ENCODE peak calls at places on chromosomes 2 and 18, in ten cellular contexts. E is K562, R is transverse colon, W is stomach, U is A549, X is sigmoid colon, G is SK-N-SH, B is suprapubic skin, P is upper lobe of left lung, K is H1. F is an unnamed sample.

GRCh38 chr2:28048341-28048740 is 157.8 kb downstream of the BABAM2 start:
- DNase-seq in U (no peak), E (no peak), X (no peak), R (no peak), P (no peak), B (no peak), W (no peak), G (no peak), K (no peak), F (no peak)

GRCh38 chr2:3270095-3270478 is 107.5 kb downstream of the EIPR1 start:
- DNase-seq in X (no peak), B (peak), E (no peak), G (no peak), W (peak), U (no peak), K (no peak), R (no peak), P (no peak), F (no peak)

GRCh38 chr2:52904511-52904910 is 863.1 kb upstream of the CHAC2 start:
- DNase-seq in W (no peak), K (no peak), U (no peak), R (no peak), G (no peak), E (no peak), P (no peak), X (no peak), B (no peak), F (no peak)

GRCh38 chr2:88602022-88602421 is 25.2 kb downstream of the EIF2AK3 start:
- DNase-seq in G (no peak), X (no peak), P (no peak), R (no peak), K (no peak), B (no peak), W (no peak), E (no peak), U (no peak), F (no peak)

GRCh38 chr2:171347158-171347557 is 86.6 kb downstream of the METTL8 start:
- DNase-seq in X (no peak), K (no peak), E (no peak), G (no peak), R (no peak), B (no peak), P (no peak), U (no peak), W (no peak), F (no peak)

GRCh38 chr2:168469281-168469988 is 13.4 kb downstream of the CERS6 start:
- DNase-seq in W (no peak), R (no peak), E (no peak), X (no peak), U (no peak), G (no peak), K (no peak), P (no peak), B (no peak), F (no peak)

GRCh38 chr2:135825855-135826190 is 11.2 kb downstream of the LCT start:
- DNase-seq in X (no peak), G (no peak), K (no peak), R (no peak), W (no peak), P (no peak), B (no peak), E (no peak), U (no peak), F (no peak)

GRCh38 chr2:117976581-117976980 is 37.3 kb downstream of the CCDC93 start:
- DNase-seq in R (no peak), P (no peak), W (no peak), G (no peak), U (no peak), K (no peak), B (no peak), E (no peak), X (no peak), F (no peak)

GRCh38 chr2:56130463-56131070 is 53.2 kb upstream of the CCDC85A start:
- DNase-seq in R (no peak), K (no peak), W (no peak), G (peak), U (peak), E (peak), X (no peak), B (no peak), P (no peak), F (no peak)

GRCh38 chr2:136156411-136156810 is 38.5 kb upstream of the CXCR4 start:
- DNase-seq in B (no peak), G (no peak), X (no peak), W (no peak), E (no peak), P (no peak), U (no peak), K (no peak), R (no peak), F (no peak)

GRCh38 chr2:102186676-102187190 is at the start of gene IL1RL2:
- DNase-seq in B (no peak), R (peak), E (no peak), K (no peak), W (peak), U (no peak), X (peak), P (peak), G (no peak), F (no peak)

GRCh38 chr2:172404824-172405223 is 22.6 kb upstream of the ITGA6 start:
- DNase-seq in P (no peak), W (no peak), E (no peak), G (no peak), K (no peak), X (no peak), R (no peak), U (no peak), B (no peak), F (no peak)

GRCh38 chr2:172405673-172406072 is 21.7 kb upstream of the ITGA6 start:
- DNase-seq in P (no peak), E (no peak), R (no peak), K (no peak), G (no peak), U (no peak), X (no peak), B (no peak), W (no peak), F (no peak)

GRCh38 chr2:172403881-172404470 is 23.4 kb upstream of the ITGA6 start:
- DNase-seq in R (no peak), W (no peak), B (no peak), K (no peak), E (no peak), U (no peak), P (no peak), G (no peak), X (no peak), F (no peak)

GRCh38 chr2:172409042-172409441 is 18.3 kb upstream of the ITGA6 start:
- DNase-seq in K (no peak), W (no peak), P (no peak), G (no peak), U (no peak), R (no peak), B (no peak), E (no peak), X (no peak), F (no peak)

GRCh38 chr2:172408143-172408766 is 19.1 kb upstream of the ITGA6 start:
- DNase-seq in B (no peak), G (no peak), X (no peak), P (no peak), W (no peak), R (no peak), E (no peak), K (no peak), U (no peak), F (no peak)
- H3K27ac ChIP-seq in B (peak), G (no peak), X (no peak), P (peak), W (peak), R (peak), E (no peak), K (no peak), U (no peak), F (no peak)

GRCh38 chr2:239930378-239930777 is 94.8 kb downstream of the NDUFA10 start:
- DNase-seq in U (no peak), R (no peak), P (peak), G (no peak), E (no peak), W (peak), K (no peak), B (peak), X (peak), F (peak)

GRCh38 chr2:239927424-239927981 is 97.6 kb downstream of the NDUFA10 start:
- DNase-seq in P (peak), K (no peak), G (no peak), B (peak), U (peak), X (peak), W (peak), E (peak), R (no peak), F (no peak)

GRCh38 chr2:239929504-239929903 is 95.6 kb downstream of the NDUFA10 start:
- DNase-seq in P (peak), B (peak), W (peak), E (no peak), G (no peak), R (no peak), K (no peak), U (no peak), X (peak), F (peak)

GRCh38 chr2:239928457-239929350 is 96.4 kb downstream of the NDUFA10 start:
- DNase-seq in W (peak), G (no peak), E (no peak), K (no peak), R (no peak), P (peak), B (peak), X (peak), U (no peak), F (no peak)

DNA sequence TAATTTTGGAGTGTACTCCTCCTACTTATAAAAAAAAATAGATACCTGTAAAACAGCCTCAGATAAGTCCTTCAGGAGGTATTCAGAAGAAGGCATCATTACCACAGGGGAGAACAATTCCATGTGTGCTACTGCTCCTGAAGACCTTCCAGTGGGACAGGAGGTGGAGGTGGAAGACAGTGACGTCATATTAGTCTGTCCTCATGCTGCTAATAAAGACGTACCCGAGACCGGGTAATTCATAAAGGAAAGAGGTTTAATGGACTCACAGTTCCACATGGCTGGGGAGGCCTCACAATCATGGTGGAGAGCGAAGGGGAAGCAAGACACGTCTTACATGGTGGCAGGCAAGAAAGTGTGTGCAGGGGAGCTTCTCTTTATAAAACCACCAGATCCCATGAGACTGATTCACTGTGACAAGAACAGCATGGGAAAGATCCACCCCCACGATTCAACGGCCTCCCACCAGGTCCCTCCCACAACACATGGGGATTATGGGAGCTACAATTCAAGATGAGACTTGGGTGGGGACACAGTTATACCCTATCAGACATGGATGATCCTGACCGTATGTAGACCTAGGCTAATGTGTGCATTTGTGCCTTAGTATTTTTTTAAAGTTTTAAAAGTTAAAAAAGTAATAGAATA is 98.4 kb downstream of the NDUFA10 start:
- DNase-seq in X (no peak), K (no peak), W (no peak), R (no peak), E (peak), B (peak), P (peak), G (no peak), U (no peak), F (no peak)
- H3K4me3 ChIP-seq in X (no peak), K (no peak), W (no peak), R (no peak), E (no peak), B (no peak), P (no peak), G (no peak), U (no peak), F (no peak)

GRCh38 chr18:23194150-23194968 is 59.1 kb downstream of the CABLES1 start:
- DNase-seq in U (no peak), R (no peak), P (no peak), E (no peak), B (no peak), G (no peak), K (no peak), X (no peak), W (no peak), F (no peak)
- TF ChIP-seq EP300 in U (no peak), R (no peak), P (no peak), E (no peak), B (no peak), G (no peak), K (no peak), X (no peak), W (no peak), F (no peak)

DNA sequence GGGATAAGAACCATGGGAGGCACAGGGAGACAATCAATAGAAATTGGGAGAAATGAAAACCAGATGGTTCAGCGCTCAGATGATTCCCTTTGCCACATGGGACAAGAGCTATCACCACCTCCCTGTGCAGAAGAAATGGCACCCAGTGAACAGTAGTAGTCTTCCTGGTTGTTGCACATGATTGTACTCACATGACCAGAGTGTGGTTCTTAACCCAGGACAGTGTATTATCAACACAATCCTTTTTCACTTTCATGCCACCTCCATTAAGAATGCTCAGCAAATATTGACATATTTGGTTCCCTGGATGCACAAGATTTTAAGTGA is 149.0 kb upstream of the SH3BP4 start:
- DNase-seq in K (no peak), B (no peak), X (no peak), P (no peak), G (no peak), E (no peak), U (no peak), R (no peak), W (no peak), F (no peak)
- H3K27ac ChIP-seq in K (no peak), B (no peak), X (no peak), P (no peak), G (no peak), E (no peak), U (no peak), R (no peak), W (no peak), F (no peak)

GRCh38 chr2:77479895-77480294 is 42.3 kb downstream of the LRRTM4 start:
- DNase-seq in B (no peak), U (no peak), P (no peak), E (no peak), G (peak), W (no peak), R (no peak), X (no peak), K (no peak), F (no peak)

GRCh38 chr2:77484026-77484425 is 38.1 kb downstream of the LRRTM4 start:
- DNase-seq in K (no peak), E (no peak), B (no peak), U (no peak), R (no peak), W (no peak), X (no peak), G (no peak), P (no peak), F (no peak)

GRCh38 chr2:77479395-77479794 is 42.8 kb downstream of the LRRTM4 start:
- DNase-seq in X (no peak), G (no peak), P (no peak), E (no peak), R (no peak), W (no peak), B (no peak), U (no peak), K (no peak), F (no peak)
- H3K4me3 ChIP-seq in X (no peak), G (no peak), P (no peak), E (no peak), R (no peak), W (no peak), B (no peak), U (no peak), K (no peak), F (no peak)

GRCh38 chr2:94995516-94995915 is 30.0 kb upstream of the MAL start:
- DNase-seq in G (no peak), P (no peak), W (no peak), U (no peak), E (no peak), R (no peak), B (peak), K (no peak), X (no peak), F (no peak)

GRCh38 chr2:94994914-94995236 is 30.6 kb upstream of the MAL start:
- DNase-seq in P (no peak), W (no peak), U (no peak), B (peak), G (no peak), K (no peak), X (no peak), E (no peak), R (no peak), F (no peak)

GRCh38 chr2:94994063-94994913 is 31.2 kb upstream of the MAL start:
- DNase-seq in K (no peak), R (no peak), U (no peak), B (peak), X (no peak), G (no peak), W (peak), E (no peak), P (no peak), F (no peak)

GRCh38 chr2:94992360-94992759 is 33.1 kb upstream of the MAL start:
- DNase-seq in E (no peak), X (no peak), R (no peak), G (no peak), P (no peak), B (no peak), K (no peak), W (no peak), U (no peak), F (no peak)

DNA sequence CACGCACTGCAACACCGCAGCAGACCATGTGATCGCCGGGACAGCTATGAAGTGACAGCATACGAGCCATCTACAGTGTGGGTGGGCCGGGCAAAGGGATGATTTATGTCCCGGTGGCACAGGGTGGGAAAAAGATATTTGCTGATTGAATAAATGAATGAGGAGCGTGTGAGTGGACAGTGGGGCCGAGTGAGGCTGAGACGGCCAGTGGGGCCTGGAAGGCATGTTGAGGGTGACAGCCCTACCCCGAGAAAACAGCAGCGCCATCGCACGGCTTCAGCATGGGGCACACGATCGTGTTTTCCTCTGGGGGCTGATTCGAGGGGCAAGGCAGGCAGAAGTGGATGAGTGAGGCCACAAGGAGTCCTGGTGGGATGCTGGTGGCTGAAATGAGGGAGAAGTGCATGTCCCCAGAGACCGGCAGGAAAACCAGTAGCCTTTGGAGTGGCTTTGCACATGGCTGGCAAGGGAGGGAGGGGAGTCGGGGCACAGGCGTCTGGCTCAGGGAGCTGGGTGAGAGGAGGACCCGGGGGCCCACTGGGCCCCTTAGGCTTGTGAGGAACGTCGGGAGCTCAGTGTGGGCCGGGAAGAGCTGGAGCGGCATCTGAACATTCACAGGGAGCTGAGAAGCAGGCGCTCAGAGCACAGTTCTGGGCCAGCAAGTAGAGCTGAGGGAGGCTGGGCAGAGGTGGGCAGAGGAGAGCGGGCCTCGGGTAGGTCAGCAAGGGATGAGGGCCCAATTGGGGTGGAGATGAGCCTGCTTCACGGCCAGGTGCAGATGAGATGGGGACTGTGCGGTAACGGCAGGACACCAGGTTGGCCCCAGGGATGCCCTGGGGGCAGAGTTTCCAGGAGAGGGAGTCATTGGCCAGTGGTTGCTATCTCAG is 32.1 kb upstream of the MAL start:
- DNase-seq in X (no peak), R (no peak), E (no peak), K (no peak), U (no peak), P (no peak), B (peak), G (no peak), W (peak), F (no peak)
- TF ChIP-seq EP300 in X (no peak), R (no peak), E (no peak), K (no peak), U (no peak), P (no peak), B (no peak), G (no peak), W (no peak), F (no peak)

GRCh38 chr18:12639990-12640880 is 17.7 kb downstream of the SPIRE1 start:
- DNase-seq in E (no peak), X (no peak), W (no peak), R (no peak), U (peak), K (no peak), P (no peak), B (no peak), G (no peak), F (no peak)

GRCh38 chr18:12647773-12648172 is 10.1 kb downstream of the SPIRE1 start:
- DNase-seq in U (no peak), R (no peak), E (no peak), X (no peak), W (no peak), G (no peak), K (no peak), P (no peak), B (no peak), F (no peak)

GRCh38 chr18:12640881-12641200 is 17.1 kb downstream of the SPIRE1 start:
- DNase-seq in P (no peak), K (no peak), U (no peak), E (no peak), R (no peak), B (no peak), G (no peak), W (no peak), X (no peak), F (no peak)

GRCh38 chr18:12645264-12645663 is 12.6 kb downstream of the SPIRE1 start:
- DNase-seq in G (no peak), B (no peak), U (no peak), E (no peak), R (no peak), P (no peak), X (no peak), K (no peak), W (no peak), F (no peak)

DNA sequence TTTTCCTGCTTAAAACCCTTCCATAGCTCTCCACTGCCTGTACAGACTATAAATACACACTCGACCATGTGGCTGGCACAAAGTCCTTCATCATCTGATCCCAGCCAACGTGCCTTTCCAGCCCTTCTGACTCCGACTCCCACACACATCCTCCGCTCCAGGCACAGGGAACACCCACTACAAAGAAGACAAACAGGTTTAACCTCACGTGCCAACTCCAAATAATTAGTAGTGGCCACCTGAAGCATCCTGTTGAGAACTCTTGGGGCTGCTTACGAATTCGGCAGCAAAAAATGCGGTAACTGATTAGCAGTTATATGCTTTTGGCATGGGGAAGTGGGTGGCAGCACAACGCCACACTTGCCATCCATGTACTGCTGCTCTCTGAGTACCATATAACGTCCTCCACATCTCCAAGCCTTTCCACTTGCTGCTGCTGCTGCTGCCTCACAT is 12.1 kb downstream of the SPIRE1 start:
- DNase-seq in P (peak), K (no peak), W (peak), U (no peak), X (peak), R (no peak), E (no peak), G (no peak), B (no peak), F (no peak)
- H3K27ac ChIP-seq in P (peak), K (no peak), W (no peak), U (no peak), X (no peak), R (no peak), E (no peak), G (no peak), B (peak), F (no peak)

GRCh38 chr2:151967829-151968722 is 130.8 kb downstream of the CACNB4 start:
- DNase-seq in B (no peak), E (no peak), W (no peak), K (no peak), P (no peak), R (no peak), U (no peak), G (no peak), X (no peak), F (no peak)
- H3K4me3 ChIP-seq in B (no peak), E (no peak), W (no peak), K (no peak), P (no peak), R (no peak), U (no peak), G (no peak), X (no peak), F (no peak)